ENCODE peak calls at places on chromosome 10, in six cellular contexts. Y is left colon, Q is suprapubic skin, K is OCI-LY7, U is NCI-H1105 treated with DMSO at 0.1 percent for 48 hours, H is GM23338. T is an unnamed sample.

GRCh38 chr10:54372164-54372563 is 428.9 kb downstream of the PCDH15 start:
- DNase-seq in Y (no peak), H (no peak), U (peak), Q (no peak), K (no peak), T (no peak)

GRCh38 chr10:29865700-29866355 is 193.6 kb downstream of the JCAD start:
- DNase-seq in U (no peak), Q (no peak), H (no peak), K (no peak), Y (no peak), T (no peak)

GRCh38 chr10:103622935-103623574 is 129.6 kb downstream of the NEURL1 start:
- DNase-seq in K (no peak), H (no peak), Y (no peak), Q (no peak), U (no peak), T (no peak)

GRCh38 chr10:3976718-3977117 is 191.7 kb upstream of the KLF6 start:
- DNase-seq in U (no peak), H (no peak), Y (no peak), K (no peak), Q (no peak), T (no peak)

GRCh38 chr10:97718659-97719142 is 5.2 kb downstream of the MARVELD1 start:
- DNase-seq in Y (peak), K (no peak), U (peak), Q (peak), H (peak), T (peak)

GRCh38 chr10:25257646-25258045 is 82.8 kb downstream of the GPR158 start:
- DNase-seq in K (no peak), U (no peak), H (peak), Y (no peak), Q (no peak), T (no peak)

GRCh38 chr10:28276384-28276783 is 26.5 kb downstream of the MPP7 start:
- DNase-seq in H (no peak), Y (no peak), U (no peak), Q (no peak), K (no peak), T (no peak)

GRCh38 chr10:21399392-21400015 is 126.0 kb downstream of the SKIDA1 start:
- DNase-seq in U (no peak), H (no peak), K (no peak), Y (no peak), Q (no peak), T (peak)

GRCh38 chr10:3853547-3853989 is 68.6 kb upstream of the KLF6 start:
- DNase-seq in Q (no peak), H (no peak), K (no peak), U (no peak), Y (peak), T (no peak)

GRCh38 chr10:62380002-62380401 is 5.8 kb downstream of the ZNF365 start:
- DNase-seq in H (no peak), K (no peak), Q (no peak), Y (no peak), U (no peak), T (no peak)

GRCh38 chr10:130352291-130352645 is 216.1 kb downstream of the GLRX3 start:
- DNase-seq in K (no peak), Q (no peak), H (no peak), Y (no peak), U (no peak), T (no peak)

GRCh38 chr10:85919358-85920022 is 447.1 kb downstream of the GRID1 start:
- DNase-seq in U (peak), Y (no peak), K (no peak), Q (no peak), H (no peak), T (no peak)

GRCh38 chr10:11894381-11895107 is 71.4 kb downstream of the PROSER2 start:
- DNase-seq in H (no peak), Q (no peak), Y (no peak), U (no peak), K (no peak), T (peak)

GRCh38 chr10:29131952-29132820 is 156.7 kb upstream of the LYZL1 start:
- DNase-seq in Y (no peak), Q (no peak), U (no peak), H (no peak), K (no peak), T (no peak)

GRCh38 chr10:118002581-118002980 is 44.2 kb downstream of the RAB11FIP2 start:
- DNase-seq in K (no peak), H (no peak), Y (no peak), Q (no peak), U (no peak), T (no peak)

GRCh38 chr10:97013568-97013967 is 172.2 kb downstream of the SLIT1 start:
- DNase-seq in U (no peak), Y (no peak), K (no peak), Q (no peak), H (no peak), T (no peak)

GRCh38 chr10:22368402-22368801 is 23.1 kb downstream of the SPAG6 start:
- DNase-seq in Q (no peak), U (no peak), K (no peak), Y (no peak), H (no peak), T (no peak)

GRCh38 chr10:128047337-128047736 is 78.9 kb downstream of the MKI67 start:
- DNase-seq in Y (peak), Q (peak), K (peak), U (no peak), H (peak), T (peak)

GRCh38 chr10:107647462-107647861 is 483.0 kb upstream of the SORCS1 start:
- DNase-seq in U (no peak), H (no peak), K (no peak), Q (no peak), Y (no peak), T (no peak)

T was measured in RWPE2.